ENCODE peak calls at places on chromosomes 2 and 18, in ten cellular contexts. C, S, J, Q, R, U, O, T, A and E are unnamed samples. For H3K9me3, the result is how much of the 10 kb centered on the place peaks cover.

GRCh38 chr2:86439879-86440630 is 1.1 kb upstream of the KDM3A start:
- DNase-seq in C (no peak), S (no peak), J (no peak), Q (no peak), R (no peak), U (no peak), O (no peak), T (no peak), A (peak), E (no peak)

GRCh38 chr2:161104054-161104553 is 56.1 kb upstream of the TANK start:
- DNase-seq in C (no peak), S (no peak), J (no peak), Q (no peak), R (no peak), U (no peak), O (no peak), T (no peak), A (peak), E (no peak)

GRCh38 chr2:170411660-170412059 is 233.7 kb downstream of the MYO3B start:
- DNase-seq in C (no peak), S (no peak), J (no peak), Q (no peak), R (no peak), U (no peak), O (no peak), T (no peak), A (no peak), E (no peak)

GRCh38 chr2:55760125-55760524 is 66.5 kb upstream of the PNPT1 start:
- DNase-seq in C (no peak), S (no peak), J (no peak), Q (no peak), R (no peak), U (no peak), O (no peak), T (no peak), A (no peak), E (no peak)

GRCh38 chr2:121521359-121521758 is 9.3 kb upstream of the RNU4ATAC start:
- DNase-seq in C (no peak), S (no peak), J (no peak), Q (no peak), R (no peak), U (no peak), O (no peak), T (no peak), A (no peak), E (no peak)

GRCh38 chr2:8171608-8172007 is 510.2 kb upstream of the ID2 start:
- DNase-seq in C (no peak), S (no peak), J (no peak), Q (no peak), R (no peak), U (no peak), O (no peak), T (no peak), A (no peak), E (no peak)

GRCh38 chr2:119223521-119224390 is at the start of gene STEAP3:
- DNase-seq in C (no peak), S (peak), J (peak), Q (peak), R (peak), U (peak), O (peak), T (peak), A (no peak), E (no peak)

GRCh38 chr18:58223717-58224424 is 179.8 kb downstream of the NEDD4L start:
- DNase-seq in C (no peak), S (peak), J (peak), Q (peak), R (peak), U (peak), O (no peak), T (no peak), A (no peak), E (no peak)

GRCh38 chr2:7057865-7058400 is 140.7 kb downstream of the RNF144A start:
- DNase-seq in C (no peak), S (no peak), J (no peak), Q (no peak), R (no peak), U (no peak), O (no peak), T (no peak), A (peak), E (no peak)

GRCh38 chr2:96831679-96832078 is 12.1 kb downstream of the ANKRD23 start:
- DNase-seq in C (no peak), S (no peak), J (no peak), Q (no peak), R (no peak), U (no peak), O (no peak), T (no peak), A (no peak), E (no peak)

GRCh38 chr18:69730664-69731063 is 217.0 kb downstream of the CD226 start:
- DNase-seq in C (no peak), S (no peak), J (no peak), Q (no peak), R (no peak), U (no peak), O (no peak), T (no peak), A (no peak), E (no peak)

GRCh38 chr2:69387770-69388481 is 899 bp upstream of the GFPT1 start:
- DNase-seq in C (no peak), S (no peak), J (no peak), Q (no peak), R (no peak), U (peak), O (no peak), T (no peak), A (no peak), E (no peak)

GRCh38 chr2:128808462-128809255 is 490.0 kb upstream of the HS6ST1 start:
- DNase-seq in C (no peak), S (no peak), J (no peak), Q (no peak), R (no peak), U (no peak), O (no peak), T (no peak), A (no peak), E (no peak)

GRCh38 chr18:12585218-12585617 is 72.7 kb downstream of the SPIRE1 start:
- DNase-seq in C (no peak), S (no peak), J (no peak), Q (no peak), R (no peak), U (no peak), O (no peak), T (no peak), A (no peak), E (no peak)

GRCh38 chr2:9738062-9738717 is 105.1 kb upstream of the TAF1B start:
- DNase-seq in C (no peak), S (no peak), J (no peak), Q (no peak), R (no peak), U (no peak), O (no peak), T (no peak), A (no peak), E (no peak)

GRCh38 chr2:223599646-223600009 is 2.5 kb downstream of the SCG2 start:
- DNase-seq in C (no peak), S (no peak), J (no peak), Q (no peak), R (no peak), U (no peak), O (no peak), T (no peak), A (no peak), E (no peak)

GRCh38 chr18:12074734-12075133 is 18.9 kb upstream of the ANKRD62 start:
- DNase-seq in C (no peak), S (no peak), J (no peak), Q (no peak), R (no peak), U (no peak), O (no peak), T (no peak), A (no peak), E (no peak)

GRCh38 chr2:174076040-174076439 is 110.9 kb upstream of the SP3 start:
- DNase-seq in C (no peak), S (no peak), J (no peak), Q (no peak), R (no peak), U (no peak), O (no peak), T (no peak), A (no peak), E (no peak)

GRCh38 chr2:205731521-205731965 is 49.2 kb downstream of the NRP2 start:
- DNase-seq in C (no peak), S (no peak), J (no peak), Q (no peak), R (no peak), U (peak), O (no peak), T (no peak), A (no peak), E (no peak)

GRCh38 chr2:40127147-40127546 is 324.7 kb downstream of the SLC8A1 start:
- DNase-seq in C (no peak), S (no peak), J (no peak), Q (no peak), R (no peak), U (no peak), O (no peak), T (no peak), A (no peak), E (no peak)

GRCh38 chr18:7221424-7222155 is 9.3 kb upstream of the LRRC30 start:
- DNase-seq in C (no peak), S (peak), J (peak), Q (peak), R (no peak), U (peak), O (no peak), T (no peak), A (peak), E (no peak)

GRCh38 chr18:14917311-14917710 is 169.3 kb downstream of the ANKRD30B start:
- DNase-seq in C (no peak), S (no peak), J (no peak), Q (no peak), R (no peak), U (no peak), O (no peak), T (no peak), A (no peak), E (no peak)
- H3K9me3 ChIP-seq in C (under half), S (under half), J (under half), Q (under half), R (under half), U (under half), O (under half), T (under half), A (under half), E (under half)

GRCh38 chr18:78975699-78976098 is 3.9 kb upstream of the SALL3 start:
- DNase-seq in C (no peak), S (no peak), J (no peak), Q (no peak), R (no peak), U (no peak), O (no peak), T (no peak), A (no peak), E (no peak)

GRCh38 chr18:78972930-78973331 is 6.7 kb upstream of the SALL3 start:
- DNase-seq in C (no peak), S (no peak), J (no peak), Q (no peak), R (no peak), U (no peak), O (no peak), T (no peak), A (no peak), E (no peak)

GRCh38 chr18:78975282-78975681 is 4.3 kb upstream of the SALL3 start:
- DNase-seq in C (no peak), S (no peak), J (no peak), Q (no peak), R (no peak), U (no peak), O (no peak), T (no peak), A (no peak), E (no peak)

GRCh38 chr18:78973357-78974083 is 6.1 kb upstream of the SALL3 start:
- DNase-seq in C (no peak), S (no peak), J (no peak), Q (no peak), R (no peak), U (no peak), O (no peak), T (no peak), A (no peak), E (no peak)

DNA sequence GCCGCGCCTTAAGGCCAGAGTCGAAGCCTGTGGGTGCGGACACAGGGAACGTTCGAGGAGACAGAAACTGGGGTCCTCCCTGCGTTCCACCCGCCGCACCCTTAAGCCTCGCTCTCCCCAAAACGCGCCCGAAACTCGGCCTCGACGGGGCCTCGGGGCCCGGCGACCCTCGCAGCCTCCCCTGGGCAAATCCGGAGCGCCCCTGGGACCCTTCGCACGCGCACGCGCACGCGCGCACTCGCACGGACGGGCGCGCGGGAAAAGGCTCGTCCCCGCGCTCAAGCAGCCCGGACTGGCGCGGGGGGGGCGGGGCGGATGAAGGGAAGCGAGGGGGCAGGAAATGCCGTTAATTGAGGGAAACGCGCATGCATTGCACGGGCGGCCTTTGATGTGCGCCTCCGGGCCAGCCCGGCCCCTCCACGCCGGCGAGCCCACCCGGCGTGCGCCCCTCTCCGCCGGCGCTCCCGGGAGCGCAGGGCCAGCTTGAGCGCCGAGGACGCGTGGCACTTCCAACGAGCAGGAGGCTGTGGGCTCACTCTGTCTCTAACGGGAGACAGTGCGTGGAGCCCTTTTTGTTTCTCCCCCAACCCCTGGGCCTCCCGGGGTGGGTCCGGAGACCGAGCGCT is 5.4 kb upstream of the SALL3 start:
- DNase-seq in C (no peak), S (no peak), J (no peak), Q (no peak), R (no peak), U (no peak), O (no peak), T (no peak), A (no peak), E (no peak)
- H3K9me3 ChIP-seq in C (under half), S (under half), J (under half), Q (under half), R (under half), U (under half), O (under half), T (under half), A (under half), E (under half)

GRCh38 chr2:195479407-195479806 is 177.6 kb upstream of the SLC39A10 start:
- DNase-seq in C (no peak), S (no peak), J (no peak), Q (no peak), R (no peak), U (no peak), O (no peak), T (no peak), A (no peak), E (no peak)
- H3K9me3 ChIP-seq in C (under half), S (under half), J (under half), Q (under half), R (under half), U (under half), O (under half), T (under half), A (under half), E (under half)

DNA sequence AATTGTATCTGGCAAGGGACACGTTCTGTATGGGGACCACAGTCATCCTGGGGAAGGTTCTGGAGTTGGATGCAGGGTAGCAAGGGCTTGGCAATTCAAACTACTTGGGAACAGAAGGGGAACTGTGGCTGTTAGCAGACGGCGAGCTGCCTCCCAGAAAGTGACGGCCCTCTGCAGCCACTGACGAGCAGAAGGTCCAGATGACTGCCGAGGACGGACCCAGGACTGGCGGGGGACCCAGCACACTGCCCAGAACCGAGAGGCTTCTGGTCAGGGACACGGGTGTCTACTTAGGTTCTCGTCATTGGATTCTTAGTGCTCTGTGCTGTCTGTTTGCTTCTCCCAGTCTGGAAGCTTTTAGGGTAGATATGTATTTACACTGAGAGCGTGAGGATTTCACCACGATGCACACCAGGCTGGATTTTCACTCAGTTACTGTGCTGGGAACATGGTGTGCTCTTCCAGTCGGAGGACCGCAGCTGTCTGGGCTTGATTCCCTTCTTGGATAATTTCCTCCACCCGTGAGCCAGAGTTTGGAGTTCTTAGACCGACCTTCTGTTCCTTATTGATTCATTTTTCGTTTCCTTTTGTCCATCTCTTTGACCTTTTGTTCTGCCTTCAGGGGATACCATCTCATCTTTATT is 13.4 kb downstream of the GPR35 start:
- DNase-seq in C (no peak), S (no peak), J (no peak), Q (no peak), R (no peak), U (no peak), O (peak), T (peak), A (no peak), E (no peak)
- H3K9me3 ChIP-seq in C (under half), S (under half), J (under half), Q (under half), R (under half), U (under half), O (under half), T (under half), A (under half), E (under half)

GRCh38 chr18:78979682-78980278 is at the start of gene SALL3:
- DNase-seq in C (no peak), S (no peak), J (no peak), Q (no peak), R (no peak), U (no peak), O (no peak), T (no peak), A (no peak), E (no peak)

GRCh38 chr18:78980777-78981651 is 1.4 kb downstream of the SALL3 start:
- DNase-seq in C (no peak), S (no peak), J (no peak), Q (no peak), R (no peak), U (no peak), O (no peak), T (no peak), A (no peak), E (no peak)

GRCh38 chr18:78981652-78981955 is 2.0 kb downstream of the SALL3 start:
- DNase-seq in C (no peak), S (no peak), J (no peak), Q (no peak), R (no peak), U (no peak), O (no peak), T (no peak), A (no peak), E (no peak)

GRCh38 chr18:78979058-78979680 is 449 bp upstream of the SALL3 start:
- DNase-seq in C (no peak), S (peak), J (no peak), Q (no peak), R (no peak), U (no peak), O (no peak), T (no peak), A (no peak), E (no peak)

GRCh38 chr18:78980279-78980771 is 707 bp downstream of the SALL3 start:
- DNase-seq in C (no peak), S (no peak), J (no peak), Q (no peak), R (no peak), U (no peak), O (no peak), T (no peak), A (no peak), E (no peak)
- H3K9me3 ChIP-seq in C (under half), S (under half), J (under half), Q (under half), R (under half), U (under half), O (under half), T (under half), A (under half), E (under half)

GRCh38 chr2:89842180-89842908 is 1150.9 kb downstream of the RPIA start:
- DNase-seq in C (no peak), S (no peak), J (no peak), Q (no peak), R (no peak), U (no peak), O (peak), T (no peak), A (no peak), E (no peak)
- H3K9me3 ChIP-seq in C (under half), S (under half), J (under half), Q (under half), R (under half), U (under half), O (under half), T (under half), A (under half), E (under half)

DNA sequence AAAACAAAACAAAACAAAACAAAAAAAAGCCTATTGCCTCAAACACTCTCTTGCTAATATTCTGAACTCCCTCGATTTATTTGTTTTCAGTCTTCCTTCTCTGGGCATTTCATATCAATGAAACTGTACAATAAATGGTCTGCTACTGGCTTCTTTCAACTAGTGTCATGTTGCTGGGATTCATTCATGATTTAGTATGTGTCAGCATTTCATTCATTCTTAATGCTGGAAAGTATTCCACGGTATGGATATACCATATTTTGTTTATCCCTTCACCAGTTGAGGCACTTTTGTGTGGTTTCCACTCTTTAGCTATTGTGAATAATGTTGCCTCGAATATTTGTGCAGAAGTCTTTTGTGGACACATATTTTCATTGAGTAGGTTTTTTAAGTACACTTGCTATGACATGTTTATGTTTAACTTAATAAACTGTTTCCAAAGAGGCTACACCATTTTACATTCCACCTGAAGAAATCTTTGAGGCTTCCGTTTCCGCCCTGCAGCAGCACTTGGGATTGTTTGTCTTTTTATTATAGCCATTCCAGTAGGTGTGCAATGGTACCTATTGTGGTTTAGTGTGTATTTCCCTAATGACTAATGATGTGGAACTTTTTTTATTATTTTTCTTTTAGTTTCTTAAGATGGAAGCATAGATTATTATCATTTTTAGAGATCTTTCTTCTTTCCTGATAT is 543.6 kb upstream of the SOX11 start:
- DNase-seq in C (no peak), S (no peak), J (no peak), Q (no peak), R (no peak), U (no peak), O (no peak), T (no peak), A (no peak), E (no peak)
- H3K9me3 ChIP-seq in C (under half), S (under half), J (under half), Q (under half), R (under half), U (half or more), O (under half), T (under half), A (under half), E (under half)

GRCh38 chr18:46883180-46883579 is 34.1 kb downstream of the PIAS2 start:
- DNase-seq in C (no peak), S (no peak), J (no peak), Q (no peak), R (no peak), U (no peak), O (no peak), T (no peak), A (no peak), E (no peak)
- H3K9me3 ChIP-seq in C (under half), S (under half), J (under half), Q (under half), R (under half), U (under half), O (under half), T (under half), A (under half), E (under half)

GRCh38 chr2:97982621-97983020 is 13.1 kb downstream of the TMEM131 start:
- DNase-seq in C (no peak), S (no peak), J (no peak), Q (no peak), R (no peak), U (no peak), O (no peak), T (no peak), A (no peak), E (no peak)

GRCh38 chr2:97983134-97983533 is 12.6 kb downstream of the TMEM131 start:
- DNase-seq in C (no peak), S (no peak), J (no peak), Q (no peak), R (no peak), U (no peak), O (no peak), T (no peak), A (no peak), E (no peak)

GRCh38 chr2:97988722-97989121 is 7.0 kb downstream of the TMEM131 start:
- DNase-seq in C (no peak), S (no peak), J (no peak), Q (no peak), R (no peak), U (no peak), O (no peak), T (no peak), A (no peak), E (no peak)

GRCh38 chr2:97983698-97984097 is 12.1 kb downstream of the TMEM131 start:
- DNase-seq in C (no peak), S (no peak), J (no peak), Q (no peak), R (no peak), U (no peak), O (no peak), T (no peak), A (no peak), E (no peak)

GRCh38 chr2:97985998-97986397 is 9.8 kb downstream of the TMEM131 start:
- DNase-seq in C (no peak), S (no peak), J (no peak), Q (no peak), R (no peak), U (no peak), O (no peak), T (no peak), A (no peak), E (no peak)
- H3K9me3 ChIP-seq in C (under half), S (under half), J (under half), Q (under half), R (under half), U (under half), O (under half), T (under half), A (under half), E (under half)